ENCODE peak calls at places on chromosomes 3 and 15, in six cellular contexts. One of them, this sample, is unnamed.

GRCh38 chr15:83837946-83838571 is 184.1 kb downstream of the ADAMTSL3 start:
- DNase-seq in neural progenitor cell: peak; percentile 66
- DNase-seq in GM13977: peak; percentile 14
- DNase-seq in astrocyte of the cerebellum: no peak
- DNase-seq in omental fat pad: no peak
- DNase-seq in glutamatergic neuron: peak; percentile 69
- DNase-seq in this sample: peak; percentile 18

GRCh38 chr3:31546152-31546551 is 13.4 kb downstream of the STT3B start:
- DNase-seq in astrocyte of the cerebellum: no peak
- DNase-seq in glutamatergic neuron: no peak
- DNase-seq in GM13977: no peak
- DNase-seq in omental fat pad: no peak
- DNase-seq in neural progenitor cell: peak; percentile 21
- DNase-seq in this sample: no peak

GRCh38 chr3:116446037-116446436 is 750 bp upstream of the LSAMP start:
- DNase-seq in omental fat pad: no peak
- DNase-seq in astrocyte of the cerebellum: no peak
- DNase-seq in glutamatergic neuron: no peak
- DNase-seq in neural progenitor cell: no peak
- DNase-seq in GM13977: no peak
- DNase-seq in this sample: no peak

GRCh38 chr3:138412821-138413531 is 21.4 kb upstream of the ESYT3 start:
- DNase-seq in astrocyte of the cerebellum: no peak
- DNase-seq in omental fat pad: no peak
- DNase-seq in GM13977: no peak
- DNase-seq in neural progenitor cell: no peak
- DNase-seq in glutamatergic neuron: no peak
- DNase-seq in this sample: no peak

GRCh38 chr3:44248152-44248551 is 6.5 kb downstream of the TOPAZ1 start:
- DNase-seq in omental fat pad: no peak
- DNase-seq in glutamatergic neuron: no peak
- DNase-seq in astrocyte of the cerebellum: no peak
- DNase-seq in neural progenitor cell: peak; percentile 15
- DNase-seq in GM13977: no peak
- DNase-seq in this sample: no peak

GRCh38 chr15:56989411-56989924 is 71.0 kb downstream of the TCF12 start:
- DNase-seq in astrocyte of the cerebellum: no peak
- DNase-seq in omental fat pad: no peak
- DNase-seq in GM13977: no peak
- DNase-seq in glutamatergic neuron: no peak
- DNase-seq in neural progenitor cell: no peak
- DNase-seq in this sample: no peak

GRCh38 chr15:70426065-70426821 is 328.5 kb upstream of the TLE3 start:
- DNase-seq in omental fat pad: no peak
- DNase-seq in GM13977: no peak
- DNase-seq in neural progenitor cell: no peak
- DNase-seq in glutamatergic neuron: no peak
- DNase-seq in astrocyte of the cerebellum: no peak
- DNase-seq in this sample: no peak

GRCh38 chr15:35308802-35309201 is 223.7 kb upstream of the NANOGP8 start:
- DNase-seq in GM13977: no peak
- DNase-seq in astrocyte of the cerebellum: peak; percentile 8
- DNase-seq in glutamatergic neuron: no peak
- DNase-seq in omental fat pad: no peak
- DNase-seq in neural progenitor cell: no peak
- DNase-seq in this sample: no peak

GRCh38 chr15:56234804-56235203 is 8.9 kb downstream of the RFX7 start:
- DNase-seq in GM13977: no peak
- DNase-seq in glutamatergic neuron: no peak
- DNase-seq in neural progenitor cell: no peak
- DNase-seq in astrocyte of the cerebellum: no peak
- DNase-seq in omental fat pad: no peak
- DNase-seq in this sample: no peak

GRCh38 chr15:66285462-66286280 is 7.7 kb upstream of the DIS3L start:
- DNase-seq in neural progenitor cell: no peak
- DNase-seq in glutamatergic neuron: no peak
- DNase-seq in omental fat pad: no peak
- DNase-seq in astrocyte of the cerebellum: no peak
- DNase-seq in GM13977: no peak
- DNase-seq in this sample: no peak

GRCh38 chr3:16692486-16693378 is 87.5 kb upstream of the DAZL start:
- DNase-seq in glutamatergic neuron: no peak
- DNase-seq in omental fat pad: no peak
- DNase-seq in neural progenitor cell: no peak
- DNase-seq in astrocyte of the cerebellum: no peak
- DNase-seq in GM13977: no peak
- DNase-seq in this sample: no peak

GRCh38 chr15:44781128-44781810 is 44.9 kb downstream of the TRIM69 start:
- DNase-seq in GM13977: no peak
- DNase-seq in omental fat pad: no peak
- DNase-seq in neural progenitor cell: no peak
- DNase-seq in astrocyte of the cerebellum: no peak
- DNase-seq in glutamatergic neuron: no peak
- DNase-seq in this sample: no peak

GRCh38 chr3:20064796-20065564 is 24.7 kb downstream of the KAT2B start:
- DNase-seq in glutamatergic neuron: peak; percentile 30
- DNase-seq in astrocyte of the cerebellum: no peak
- DNase-seq in omental fat pad: no peak
- DNase-seq in neural progenitor cell: no peak
- DNase-seq in GM13977: no peak
- DNase-seq in this sample: no peak

DNA sequence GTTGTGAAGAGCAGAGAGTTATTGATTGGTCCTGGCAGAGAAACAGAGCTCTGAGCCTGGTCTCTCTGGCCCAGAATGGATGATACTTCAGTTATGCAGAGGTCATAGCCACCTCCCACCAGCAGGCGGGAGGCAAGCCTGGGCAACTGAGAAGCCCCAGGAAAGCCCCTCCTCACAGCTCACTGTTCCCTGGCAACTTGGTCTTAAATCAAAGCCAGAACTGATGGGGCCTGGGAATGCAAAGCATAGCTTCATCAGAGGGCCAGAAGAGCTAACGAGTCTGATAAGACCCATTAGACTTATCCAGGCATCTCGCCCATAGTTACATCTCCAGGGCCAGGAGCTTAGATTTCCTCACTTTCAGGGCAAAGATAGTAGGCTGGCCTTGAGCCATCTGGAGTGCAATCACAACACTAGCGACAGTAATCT is 5.5 kb upstream of the COLQ start:
- DNase-seq in omental fat pad: no peak
- DNase-seq in neural progenitor cell: peak; percentile 71
- DNase-seq in GM13977: peak; percentile 44
- DNase-seq in glutamatergic neuron: peak; percentile 55
- DNase-seq in astrocyte of the cerebellum: no peak
- DNase-seq in this sample: no peak
- TF ChIP-seq CTCF in omental fat pad: no peak
- TF ChIP-seq CTCF in neural progenitor cell: peak; percentile 54
- TF ChIP-seq CTCF in GM13977: peak; percentile 23
- TF ChIP-seq CTCF in glutamatergic neuron: peak; percentile 66
- TF ChIP-seq CTCF in astrocyte of the cerebellum: peak; percentile 27
- TF ChIP-seq CTCF in this sample: peak; percentile 9

GRCh38 chr3:60917136-60917535 is 334.1 kb downstream of the FHIT start:
- DNase-seq in neural progenitor cell: no peak
- DNase-seq in glutamatergic neuron: no peak
- DNase-seq in astrocyte of the cerebellum: no peak
- DNase-seq in GM13977: no peak
- DNase-seq in omental fat pad: no peak
- DNase-seq in this sample: no peak
- TF ChIP-seq CTCF in neural progenitor cell: no peak
- TF ChIP-seq CTCF in glutamatergic neuron: no peak
- TF ChIP-seq CTCF in astrocyte of the cerebellum: no peak
- TF ChIP-seq CTCF in GM13977: no peak
- TF ChIP-seq CTCF in omental fat pad: no peak
- TF ChIP-seq CTCF in this sample: no peak

GRCh38 chr3:10835406-10835805 is 19.4 kb downstream of the SLC6A11 start:
- DNase-seq in glutamatergic neuron: no peak
- DNase-seq in omental fat pad: no peak
- DNase-seq in astrocyte of the cerebellum: no peak
- DNase-seq in neural progenitor cell: no peak
- DNase-seq in GM13977: no peak
- DNase-seq in this sample: no peak
- TF ChIP-seq CTCF in glutamatergic neuron: no peak
- TF ChIP-seq CTCF in omental fat pad: no peak
- TF ChIP-seq CTCF in astrocyte of the cerebellum: no peak
- TF ChIP-seq CTCF in neural progenitor cell: no peak
- TF ChIP-seq CTCF in GM13977: peak; percentile 9
- TF ChIP-seq CTCF in this sample: no peak

GRCh38 chr15:82749951-82750830 is 40.5 kb upstream of the AP3B2 start:
- DNase-seq in GM13977: peak; percentile 85
- DNase-seq in omental fat pad: peak; percentile 72
- DNase-seq in astrocyte of the cerebellum: peak; percentile 90
- DNase-seq in neural progenitor cell: peak; percentile 95
- DNase-seq in glutamatergic neuron: peak; percentile 91
- DNase-seq in this sample: peak; percentile 89
- TF ChIP-seq CTCF in GM13977: no peak
- TF ChIP-seq CTCF in omental fat pad: no peak
- TF ChIP-seq CTCF in astrocyte of the cerebellum: no peak
- TF ChIP-seq CTCF in neural progenitor cell: no peak
- TF ChIP-seq CTCF in glutamatergic neuron: no peak
- TF ChIP-seq CTCF in this sample: no peak

GRCh38 chr3:155753038-155753647 is 8.3 kb upstream of the PLCH1 start:
- DNase-seq in omental fat pad: no peak
- DNase-seq in glutamatergic neuron: no peak
- DNase-seq in astrocyte of the cerebellum: peak; percentile 23
- DNase-seq in GM13977: no peak
- DNase-seq in neural progenitor cell: peak; percentile 54
- DNase-seq in this sample: no peak
- TF ChIP-seq CTCF in omental fat pad: no peak
- TF ChIP-seq CTCF in glutamatergic neuron: no peak
- TF ChIP-seq CTCF in astrocyte of the cerebellum: peak; percentile 30
- TF ChIP-seq CTCF in GM13977: peak; percentile 57
- TF ChIP-seq CTCF in neural progenitor cell: peak; percentile 65
- TF ChIP-seq CTCF in this sample: peak; percentile 37

GRCh38 chr3:40782086-40782721 is 257.4 kb downstream of the ZNF621 start:
- DNase-seq in glutamatergic neuron: no peak
- DNase-seq in neural progenitor cell: no peak
- DNase-seq in omental fat pad: no peak
- DNase-seq in GM13977: no peak
- DNase-seq in astrocyte of the cerebellum: no peak
- DNase-seq in this sample: no peak
- TF ChIP-seq CTCF in glutamatergic neuron: no peak
- TF ChIP-seq CTCF in neural progenitor cell: peak; percentile 19
- TF ChIP-seq CTCF in omental fat pad: no peak
- TF ChIP-seq CTCF in GM13977: peak; percentile 22
- TF ChIP-seq CTCF in astrocyte of the cerebellum: no peak
- TF ChIP-seq CTCF in this sample: no peak

GRCh38 chr3:37814547-37814946 is 47.1 kb upstream of the CTDSPL start:
- DNase-seq in omental fat pad: no peak
- DNase-seq in GM13977: peak; percentile 28
- DNase-seq in neural progenitor cell: peak; percentile 23
- DNase-seq in astrocyte of the cerebellum: no peak
- DNase-seq in glutamatergic neuron: no peak
- DNase-seq in this sample: peak; percentile 31
- TF ChIP-seq CTCF in omental fat pad: no peak
- TF ChIP-seq CTCF in GM13977: peak; percentile 42
- TF ChIP-seq CTCF in neural progenitor cell: peak; percentile 48
- TF ChIP-seq CTCF in astrocyte of the cerebellum: peak; percentile 28
- TF ChIP-seq CTCF in glutamatergic neuron: peak; percentile 46
- TF ChIP-seq CTCF in this sample: peak; percentile 26

DNA sequence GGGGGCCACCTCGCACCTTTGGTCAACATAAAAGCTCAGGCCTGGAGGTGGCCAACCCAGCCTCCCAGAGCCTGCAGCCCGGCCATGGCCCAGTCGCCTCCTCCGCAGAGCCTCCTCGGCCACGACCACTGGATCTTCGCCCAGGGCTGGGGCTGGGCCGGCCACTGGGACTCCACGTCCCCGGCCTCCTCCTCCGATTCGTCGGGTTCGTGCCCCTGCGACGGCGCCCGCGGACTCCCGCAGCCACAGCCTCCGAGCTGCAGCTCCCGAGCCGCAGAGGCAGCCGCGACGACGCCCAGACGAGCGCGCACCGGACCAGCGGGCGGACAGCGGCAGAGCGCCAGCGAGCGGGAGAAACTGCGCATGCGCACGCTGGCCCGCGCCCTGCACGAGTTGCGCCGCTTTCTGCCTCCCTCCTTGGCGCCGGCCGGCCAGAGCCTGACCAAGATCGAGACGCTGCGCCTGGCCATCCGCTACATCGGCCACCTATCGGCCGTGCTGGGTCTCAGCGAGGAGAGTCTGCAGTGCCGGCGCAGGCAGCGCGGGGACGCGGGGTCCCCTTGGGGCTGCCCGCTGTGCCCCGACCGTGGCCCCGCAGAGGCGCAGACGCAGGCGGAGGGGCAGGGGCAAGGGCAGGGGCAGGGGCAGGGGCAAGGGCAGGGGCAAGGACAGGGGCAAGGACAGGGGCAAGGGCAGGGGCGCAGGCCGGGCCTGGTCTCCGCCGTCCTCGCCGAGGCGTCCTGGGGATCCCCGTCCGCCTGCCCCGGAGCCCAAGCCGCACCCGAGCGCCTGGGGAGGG is at the start of gene MESP2:
- DNase-seq in astrocyte of the cerebellum: peak; percentile 35
- DNase-seq in GM13977: peak; percentile 90
- DNase-seq in omental fat pad: peak; percentile 55
- DNase-seq in neural progenitor cell: peak; percentile 96
- DNase-seq in glutamatergic neuron: peak; percentile 86
- DNase-seq in this sample: peak; percentile 90
- TF ChIP-seq CTCF in astrocyte of the cerebellum: peak; percentile 47
- TF ChIP-seq CTCF in GM13977: peak; percentile 18
- TF ChIP-seq CTCF in omental fat pad: no peak
- TF ChIP-seq CTCF in neural progenitor cell: peak; percentile 61
- TF ChIP-seq CTCF in glutamatergic neuron: peak; percentile 62
- TF ChIP-seq CTCF in this sample: peak; percentile 28

GRCh38 chr15:84873997-84874396 is 10.5 kb upstream of the SLC28A1 start:
- DNase-seq in GM13977: no peak
- DNase-seq in glutamatergic neuron: no peak
- DNase-seq in omental fat pad: no peak
- DNase-seq in astrocyte of the cerebellum: no peak
- DNase-seq in neural progenitor cell: no peak
- DNase-seq in this sample: no peak

GRCh38 chr15:84868037-84868880 is 16.2 kb upstream of the SLC28A1 start:
- DNase-seq in GM13977: no peak
- DNase-seq in omental fat pad: no peak
- DNase-seq in neural progenitor cell: no peak
- DNase-seq in astrocyte of the cerebellum: no peak
- DNase-seq in glutamatergic neuron: no peak
- DNase-seq in this sample: no peak

GRCh38 chr15:84869510-84869909 is 15.0 kb upstream of the SLC28A1 start:
- DNase-seq in neural progenitor cell: no peak
- DNase-seq in astrocyte of the cerebellum: no peak
- DNase-seq in glutamatergic neuron: no peak
- DNase-seq in omental fat pad: no peak
- DNase-seq in GM13977: no peak
- DNase-seq in this sample: no peak

GRCh38 chr15:84872009-84872900 is 12.2 kb upstream of the SLC28A1 start:
- DNase-seq in glutamatergic neuron: no peak
- DNase-seq in GM13977: no peak
- DNase-seq in astrocyte of the cerebellum: no peak
- DNase-seq in omental fat pad: no peak
- DNase-seq in neural progenitor cell: no peak
- DNase-seq in this sample: no peak

GRCh38 chr15:84871428-84871985 is 13.0 kb upstream of the SLC28A1 start:
- DNase-seq in omental fat pad: no peak
- DNase-seq in GM13977: no peak
- DNase-seq in glutamatergic neuron: no peak
- DNase-seq in astrocyte of the cerebellum: no peak
- DNase-seq in neural progenitor cell: no peak
- DNase-seq in this sample: no peak
- TF ChIP-seq CTCF in omental fat pad: no peak
- TF ChIP-seq CTCF in GM13977: no peak
- TF ChIP-seq CTCF in glutamatergic neuron: no peak
- TF ChIP-seq CTCF in astrocyte of the cerebellum: no peak
- TF ChIP-seq CTCF in neural progenitor cell: peak; percentile 28
- TF ChIP-seq CTCF in this sample: no peak

This sample was measured in GM10248.